ENCODE peak calls at places on chromosomes 16 and 17, in six cellular contexts. K is K562, I is SK-N-SH, Z is GM12878, F is H1, J is HCT116. G is an unnamed sample.

GRCh38 chr16:1781758-1782407 is 488 bp downstream of the SPSB3 start:
- DNase-seq in I (peak), F (no peak), Z (no peak), K (no peak), J (no peak), G (peak)

GRCh38 chr17:78086740-78087139 is 41.8 kb downstream of the TMC6 start:
- DNase-seq in K (no peak), J (no peak), I (no peak), Z (no peak), F (no peak), G (no peak)

GRCh38 chr17:59266748-59267147 is 46.4 kb downstream of the GDPD1 start:
- DNase-seq in Z (no peak), I (no peak), J (no peak), F (no peak), K (no peak), G (no peak)

GRCh38 chr16:24611310-24611709 is 71.9 kb downstream of the RBBP6 start:
- DNase-seq in F (no peak), J (no peak), I (no peak), Z (no peak), K (no peak), G (no peak)

GRCh38 chr16:88527186-88527936 is 42.8 kb upstream of the ZC3H18 start:
- DNase-seq in I (peak), K (peak), F (no peak), Z (no peak), J (peak), G (peak)

GRCh38 chr17:41475421-41475820 is 5.5 kb downstream of the KRT35 start:
- DNase-seq in K (no peak), F (no peak), I (no peak), J (no peak), Z (no peak), G (no peak)

GRCh38 chr17:78716814-78717393 is 65.2 kb downstream of the CYTH1 start:
- DNase-seq in Z (no peak), I (peak), F (no peak), K (no peak), J (no peak), G (peak)

GRCh38 chr17:81510798-81511549 is 1.6 kb downstream of the ACTG1 start:
- DNase-seq in Z (no peak), J (no peak), F (no peak), K (no peak), I (no peak), G (peak)

GRCh38 chr17:21513012-21513570 is 136.9 kb downstream of the KCNJ12 start:
- DNase-seq in J (peak), F (peak), I (peak), K (peak), Z (no peak), G (peak)

GRCh38 chr16:48623304-48624016 is 13.5 kb upstream of the N4BP1 start:
- DNase-seq in F (peak), J (peak), Z (peak), K (peak), I (peak), G (peak)

GRCh38 chr17:57102122-57102521 is 17.1 kb downstream of the AKAP1 start:
- DNase-seq in F (no peak), I (no peak), J (no peak), Z (no peak), K (no peak), G (no peak)

GRCh38 chr16:68328860-68329370 is 18.1 kb downstream of the PRMT7 start:
- DNase-seq in J (no peak), F (no peak), Z (no peak), K (no peak), I (no peak), G (no peak)

GRCh38 chr17:50198026-50198669 is 3.3 kb downstream of the COL1A1 start:
- DNase-seq in Z (no peak), K (peak), I (peak), F (no peak), J (peak), G (no peak)

GRCh38 chr17:45170976-45171337 is 9.3 kb downstream of the HEXIM2 start:
- DNase-seq in F (no peak), K (no peak), Z (no peak), I (peak), J (peak), G (peak)

GRCh38 chr17:42194133-42194899 is at the start of gene GHDC:
- DNase-seq in J (peak), F (no peak), I (peak), Z (peak), K (peak), G (peak)

GRCh38 chr16:84484579-84485254 is 19.7 kb downstream of the MEAK7 start:
- DNase-seq in Z (no peak), J (peak), K (peak), I (peak), F (no peak), G (peak)

GRCh38 chr16:23466162-23466885 is 13.3 kb upstream of the COG7 start:
- DNase-seq in Z (no peak), J (no peak), I (no peak), K (no peak), F (no peak), G (no peak)

GRCh38 chr16:55678061-55678935 is 22.5 kb downstream of the SLC6A2 start:
- DNase-seq in F (no peak), I (no peak), K (no peak), Z (no peak), J (no peak), G (no peak)

GRCh38 chr16:17345043-17345442 is 125.7 kb downstream of the XYLT1 start:
- DNase-seq in Z (no peak), F (no peak), K (no peak), I (no peak), J (no peak), G (no peak)

GRCh38 chr17:5513610-5514009 is 27.2 kb downstream of the MIS12 start:
- DNase-seq in K (no peak), I (no peak), J (no peak), F (no peak), Z (no peak), G (no peak)

GRCh38 chr17:31743767-31744166 is 115.3 kb downstream of the COPRS start:
- DNase-seq in K (no peak), I (no peak), Z (no peak), F (no peak), J (no peak), G (no peak)

GRCh38 chr17:14038206-14038605 is 31.1 kb upstream of the COX10 start:
- DNase-seq in F (no peak), K (no peak), Z (no peak), I (no peak), J (no peak), G (no peak)

GRCh38 chr16:69319381-69319780 is 8.2 kb downstream of the VPS4A start:
- DNase-seq in K (no peak), I (no peak), Z (no peak), F (no peak), J (no peak), G (no peak)

GRCh38 chr17:42720996-42721583 is 23.8 kb downstream of the EZH1 start:
- DNase-seq in F (no peak), Z (no peak), J (peak), K (peak), I (peak), G (peak)

GRCh38 chr16:9153502-9153864 is 62.0 kb downstream of the HAPSTR1 start:
- DNase-seq in Z (no peak), J (no peak), F (no peak), I (no peak), K (no peak), G (no peak)

GRCh38 chr17:29376667-29377268 is 13.4 kb upstream of the TAOK1 start:
- DNase-seq in Z (no peak), J (no peak), K (no peak), F (no peak), I (no peak), G (no peak)

GRCh38 chr16:5615868-5616642 is 518.5 kb upstream of the EEF2KMT start:
- DNase-seq in J (peak), Z (no peak), I (peak), K (peak), F (peak), G (peak)

GRCh38 chr16:10930755-10931093 is 11.5 kb downstream of the DEXI start:
- DNase-seq in J (no peak), K (no peak), Z (no peak), I (no peak), F (no peak), G (no peak)

GRCh38 chr17:27755706-27756466 is 44.4 kb downstream of the NOS2 start:
- DNase-seq in K (no peak), Z (no peak), F (no peak), I (no peak), J (no peak), G (no peak)

GRCh38 chr16:46759309-46759708 is 11.2 kb upstream of the MYLK3 start:
- DNase-seq in F (no peak), K (no peak), I (no peak), J (no peak), Z (no peak), G (no peak)

GRCh38 chr17:72931163-72931562 is 161.3 kb downstream of the SLC39A11 start:
- DNase-seq in J (no peak), Z (peak), I (no peak), F (no peak), K (no peak), G (no peak)

DNA sequence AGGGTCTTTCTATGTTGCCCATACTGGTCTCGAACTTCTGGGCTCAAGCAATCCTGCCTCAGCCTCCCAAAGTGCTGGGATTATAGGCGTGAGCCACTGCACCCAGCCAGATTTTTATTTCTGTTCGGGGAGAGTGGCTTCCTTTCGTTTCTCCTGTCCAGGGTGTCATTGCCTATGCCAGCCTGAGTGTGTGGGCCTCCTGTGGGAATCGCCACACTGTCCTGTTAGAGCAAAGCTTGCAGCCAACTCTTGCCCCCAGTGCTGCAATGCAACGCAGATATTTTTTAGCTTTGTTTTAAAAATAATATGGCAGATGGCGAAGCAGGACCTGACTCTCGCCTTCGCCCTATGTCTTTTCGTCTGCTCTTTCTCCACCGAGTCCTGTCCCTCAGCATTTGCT is 395.0 kb downstream of the SNX29 start:
- DNase-seq in Z (no peak), I (no peak), F (no peak), K (no peak), J (no peak), G (no peak)
- TF ChIP-seq JUND in Z (no peak), I (no peak), F (no peak), K (no peak), J (no peak), G (no peak)

DNA sequence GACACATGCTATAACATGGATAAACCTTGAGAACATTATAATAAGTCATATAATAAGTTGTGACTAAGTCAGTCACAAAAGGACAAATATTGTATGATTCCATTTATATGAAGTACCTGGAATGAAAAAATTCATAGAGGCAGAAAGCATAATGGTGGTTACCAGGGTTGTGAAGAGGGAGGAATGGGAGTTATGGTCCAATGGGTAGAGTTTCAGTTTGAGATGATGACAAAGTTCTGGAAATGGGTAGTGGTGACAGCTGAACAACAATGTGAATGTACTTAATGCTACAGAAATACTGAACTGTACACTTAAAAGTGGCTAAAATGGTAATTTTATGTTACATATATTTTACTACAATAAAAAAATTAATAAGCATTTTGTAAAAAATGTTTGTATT is 49.7 kb downstream of the MYO1D start:
- DNase-seq in F (no peak), I (no peak), J (no peak), K (no peak), Z (peak), G (no peak)
- TF ChIP-seq JUND in F (no peak), I (no peak), J (no peak), K (no peak), Z (no peak), G (no peak)

GRCh38 chr17:10294162-10294561 is 78.6 kb downstream of the MYH13 start:
- DNase-seq in J (no peak), F (no peak), K (no peak), I (no peak), Z (peak), G (no peak)

GRCh38 chr17:10292057-10292931 is 80.5 kb downstream of the MYH13 start:
- DNase-seq in Z (peak), K (no peak), J (peak), I (no peak), F (no peak), G (no peak)

GRCh38 chr17:10295728-10296343 is 77.0 kb downstream of the MYH13 start:
- DNase-seq in K (peak), J (peak), I (peak), Z (peak), F (peak), G (peak)

DNA sequence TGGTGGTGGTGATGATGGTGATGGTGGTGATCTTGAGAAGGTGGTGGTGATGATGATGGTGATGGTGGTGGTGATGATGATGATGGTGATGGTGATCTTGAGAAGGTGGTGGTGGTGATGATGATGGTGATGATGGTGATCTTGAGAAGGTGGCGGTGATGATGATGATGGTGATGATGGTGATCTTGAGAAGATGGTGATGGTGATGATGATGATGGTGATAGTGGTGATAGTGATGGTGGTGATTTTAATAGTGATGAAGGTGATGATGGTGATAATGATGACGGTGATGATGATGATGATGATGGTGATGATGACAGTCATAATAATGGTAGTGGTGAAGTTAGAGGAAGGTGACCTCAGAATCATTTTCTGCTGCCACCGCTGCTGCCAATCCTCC is 75.1 kb downstream of the MYH13 start:
- DNase-seq in I (no peak), K (no peak), J (no peak), Z (no peak), F (no peak), G (no peak)
- TF ChIP-seq JUND in I (no peak), K (no peak), J (no peak), Z (no peak), F (no peak), G (no peak)

GRCh38 chr17:18382441-18383078 is 5.0 kb downstream of the EVPLL start:
- DNase-seq in I (no peak), K (peak), F (no peak), J (no peak), Z (no peak), G (no peak)
- TF ChIP-seq JUND in I (no peak), K (no peak), F (no peak), J (no peak), Z (no peak), G (no peak)

GRCh38 chr17:18141210-18141803 is 32.8 kb downstream of the MYO15A start:
- DNase-seq in J (no peak), K (peak), Z (no peak), F (no peak), I (peak), G (peak)
- TF ChIP-seq JUND in J (no peak), K (no peak), Z (no peak), F (no peak), I (no peak), G (no peak)

DNA sequence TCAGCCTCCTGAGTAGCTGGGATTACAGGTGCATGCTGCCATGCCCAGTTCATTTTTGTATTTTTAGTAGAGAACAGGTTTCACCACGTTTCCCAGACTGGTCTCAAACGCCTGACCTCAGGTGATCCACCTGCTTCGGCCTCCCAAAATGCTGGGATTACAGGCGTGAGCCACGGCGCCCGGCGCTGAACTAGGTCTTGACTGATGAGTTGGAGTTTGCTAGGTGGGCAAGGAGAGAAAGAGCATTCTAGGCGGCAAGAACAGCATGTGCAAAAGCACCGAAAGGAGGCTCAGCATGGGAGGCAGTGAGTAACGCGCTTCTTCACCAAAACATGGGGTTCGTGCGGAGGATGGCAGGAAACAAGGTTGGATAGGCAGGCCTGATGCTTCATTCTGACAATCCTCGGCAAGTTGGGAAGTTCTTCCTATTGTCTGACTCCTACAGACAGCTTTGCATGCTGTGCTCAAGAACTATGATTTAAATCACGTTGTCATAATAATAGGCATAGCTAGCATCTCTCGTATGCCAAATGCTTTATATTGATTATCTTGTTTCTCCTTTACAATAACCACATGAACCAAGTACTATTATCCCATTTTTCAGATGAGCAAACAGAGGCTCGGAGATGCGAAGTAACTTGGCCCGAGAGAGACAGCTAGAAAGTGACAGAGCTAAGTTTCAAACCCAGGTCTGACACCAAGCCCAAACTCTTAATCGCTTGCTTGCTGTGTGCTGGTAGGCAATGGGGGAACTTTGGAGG is 26.5 kb downstream of the NEUROD2 start:
- DNase-seq in I (no peak), Z (no peak), F (no peak), K (no peak), J (no peak), G (no peak)
- TF ChIP-seq JUND in I (no peak), Z (no peak), F (no peak), K (no peak), J (no peak), G (no peak)

DNA sequence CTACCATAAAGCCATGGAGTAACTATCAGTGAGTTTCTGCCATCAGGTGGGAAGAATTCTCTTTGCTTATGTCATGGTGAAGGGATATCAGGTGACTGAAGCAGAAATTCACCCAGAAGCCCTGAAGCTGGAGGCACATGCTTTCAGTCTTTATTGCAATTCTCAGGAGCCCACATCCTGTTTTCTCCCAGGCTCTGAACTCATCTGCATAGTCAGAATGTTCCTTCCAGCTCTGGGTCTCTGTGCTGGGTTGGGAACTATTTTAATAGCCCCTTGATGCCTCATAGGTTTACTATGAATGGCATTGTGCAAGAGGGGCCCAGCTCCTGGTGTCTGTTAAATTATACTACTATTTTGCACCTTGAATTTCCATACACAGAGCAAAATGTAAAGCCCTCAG is 198.4 kb upstream of the SOX9 start:
- DNase-seq in J (no peak), I (no peak), Z (peak), F (no peak), K (no peak), G (no peak)
- TF ChIP-seq JUND in J (no peak), I (no peak), Z (no peak), F (no peak), K (no peak), G (no peak)

G was measured in T47D.